ENCODE peak calls at places on chromosome 16, in ten cellular contexts. D is AG04449; C is fibroblast of pulmonary artery; P is foreskin fibroblast; L is ELF-1; I is CD8-positive, alpha-beta T cell; M is effector memory CD4-positive, alpha-beta T cell; O is NCI-H1105; W is left ventricle myocardium inferior; E is Calu3. F is an unnamed sample.
A peak's percentile ranks its signal among the peaks of the same experiment; 100 is the strongest.

GRCh38 chr16:30901201-30902069 is 5.0 kb downstream of the CTF1 start:
- DNase-seq in D (no peak), C (no peak), P (peak; percentile 19), L (no peak), I (no peak), M (no peak), O (no peak), W (no peak), E (no peak), F (no peak)

GRCh38 chr16:15644306-15644961 is 1.5 kb upstream of the MARF1 start:
- DNase-seq in D (no peak), C (no peak), P (peak; percentile 69), L (no peak), I (no peak), M (no peak), O (peak; percentile 63), W (no peak), E (no peak), F (no peak)

GRCh38 chr16:15811416-15811777 is 45.4 kb downstream of the MYH11 start:
- DNase-seq in D (no peak), C (no peak), P (no peak), L (no peak), I (no peak), M (no peak), O (no peak), W (no peak), E (no peak), F (no peak)

GRCh38 chr16:24771132-24771778 is 41.8 kb downstream of the TNRC6A start:
- DNase-seq in D (no peak), C (peak; percentile 29), P (peak; percentile 69), L (no peak), I (no peak), M (no peak), O (no peak), W (no peak), E (no peak), F (no peak)

GRCh38 chr16:72997141-72997542 is 50.8 kb downstream of the ZFHX3 start:
- DNase-seq in D (no peak), C (peak; percentile 73), P (peak; percentile 68), L (peak; percentile 84), I (no peak), M (no peak), O (no peak), W (no peak), E (peak; percentile 67), F (no peak)

GRCh38 chr16:12674096-12674495 is 129.6 kb downstream of the CPPED1 start:
- DNase-seq in D (peak; percentile 17), C (peak; percentile 15), P (peak; percentile 56), L (no peak), I (no peak), M (no peak), O (no peak), W (no peak), E (no peak), F (peak; percentile 76)

GRCh38 chr16:84730406-84731106 is 30.8 kb downstream of the USP10 start:
- DNase-seq in D (peak; percentile 86), C (peak; percentile 95), P (peak; percentile 94), L (peak; percentile 54), I (no peak), M (peak; percentile 5), O (no peak), W (peak; percentile 45), E (peak; percentile 65), F (peak; percentile 80)

GRCh38 chr16:81673432-81673831 is 105.7 kb upstream of the PLCG2 start:
- DNase-seq in D (no peak), C (no peak), P (no peak), L (no peak), I (no peak), M (no peak), O (no peak), W (no peak), E (no peak), F (no peak)

GRCh38 chr16:73768786-73769203 is 527.8 kb upstream of the PSMD7 start:
- DNase-seq in D (no peak), C (peak; percentile 16), P (no peak), L (no peak), I (no peak), M (no peak), O (no peak), W (no peak), E (no peak), F (no peak)

GRCh38 chr16:25257956-25258855 is 561 bp upstream of the ZKSCAN2 start:
- DNase-seq in D (peak; percentile 51), C (peak; percentile 89), P (peak; percentile 91), L (peak; percentile 91), I (peak; percentile 82), M (peak; percentile 73), O (peak; percentile 92), W (peak; percentile 76), E (peak; percentile 96), F (peak; percentile 66)

GRCh38 chr16:19119564-19119963 is 5.8 kb downstream of the ITPRIPL2 start:
- DNase-seq in D (peak; percentile 69), C (peak; percentile 81), P (peak; percentile 86), L (no peak), I (no peak), M (no peak), O (no peak), W (no peak), E (no peak), F (no peak)

GRCh38 chr16:17445421-17445820 is 25.3 kb downstream of the XYLT1 start:
- DNase-seq in D (no peak), C (no peak), P (no peak), L (no peak), I (no peak), M (no peak), O (no peak), W (no peak), E (no peak), F (no peak)

GRCh38 chr16:28491970-28492474 is at the start of gene CLN3:
- DNase-seq in D (peak; percentile 59), C (peak; percentile 97), P (peak; percentile 96), L (peak; percentile 96), I (peak; percentile 91), M (peak; percentile 85), O (peak; percentile 90), W (peak; percentile 91), E (peak; percentile 91), F (peak; percentile 87)

GRCh38 chr16:73232555-73233422 is 184.9 kb upstream of the ZFHX3 start:
- DNase-seq in D (peak; percentile 36), C (peak; percentile 99), P (peak; percentile 83), L (peak; percentile 90), I (no peak), M (no peak), O (no peak), W (peak; percentile 16), E (peak; percentile 82), F (peak; percentile 96)

GRCh38 chr16:8720080-8720966 is 45.9 kb downstream of the ABAT start:
- DNase-seq in D (no peak), C (no peak), P (no peak), L (peak; percentile 51), I (no peak), M (no peak), O (peak; percentile 88), W (no peak), E (no peak), F (no peak)

GRCh38 chr16:4175849-4176248 is 59.6 kb upstream of the ADCY9 start:
- DNase-seq in D (no peak), C (no peak), P (peak; percentile 29), L (no peak), I (no peak), M (no peak), O (no peak), W (no peak), E (no peak), F (no peak)

GRCh38 chr16:85479972-85480726 is 133.0 kb upstream of the GSE1 start:
- DNase-seq in D (no peak), C (no peak), P (no peak), L (peak; percentile 81), I (no peak), M (no peak), O (no peak), W (no peak), E (peak; percentile 86), F (no peak)

GRCh38 chr16:3696425-3697218 is 20.7 kb downstream of the TRAP1 start:
- DNase-seq in D (peak; percentile 89), C (peak; percentile 86), P (peak; percentile 88), L (no peak), I (no peak), M (no peak), O (no peak), W (no peak), E (no peak), F (peak; percentile 84)

GRCh38 chr16:82037666-82038065 is 2.6 kb downstream of the HSD17B2 start:
- DNase-seq in D (no peak), C (no peak), P (peak; percentile 17), L (no peak), I (no peak), M (no peak), O (no peak), W (no peak), E (no peak), F (no peak)

GRCh38 chr16:88375236-88376052 is 7.3 kb upstream of the ZNF469 start:
- DNase-seq in D (no peak), C (no peak), P (no peak), L (no peak), I (no peak), M (no peak), O (no peak), W (peak; percentile 5), E (no peak), F (no peak)

GRCh38 chr16:58051821-58052603 is 26.5 kb downstream of the MMP15 start:
- DNase-seq in D (no peak), C (no peak), P (no peak), L (no peak), I (no peak), M (no peak), O (no peak), W (no peak), E (no peak), F (no peak)

GRCh38 chr16:90028985-90029384 is 9.7 kb upstream of the DBNDD1 start:
- DNase-seq in D (no peak), C (no peak), P (no peak), L (no peak), I (no peak), M (no peak), O (no peak), W (no peak), E (no peak), F (no peak)

GRCh38 chr16:10981697-10982216 is 37.4 kb downstream of the CLEC16A start:
- DNase-seq in D (no peak), C (no peak), P (no peak), L (peak; percentile 58), I (no peak), M (no peak), O (no peak), W (no peak), E (peak; percentile 37), F (no peak)

GRCh38 chr16:85210423-85211169 is 98.3 kb upstream of the CIBAR2 start:
- DNase-seq in D (no peak), C (peak; percentile 82), P (peak; percentile 84), L (no peak), I (no peak), M (no peak), O (no peak), W (no peak), E (no peak), F (peak; percentile 70)

GRCh38 chr16:57675752-57676623 is 7.9 kb downstream of the ADGRG3 start:
- DNase-seq in D (no peak), C (peak; percentile 44), P (peak; percentile 27), L (peak; percentile 60), I (no peak), M (no peak), O (no peak), W (no peak), E (no peak), F (no peak)

GRCh38 chr16:85123891-85124635 is 11.8 kb upstream of the CIBAR2 start:
- DNase-seq in D (no peak), C (peak; percentile 85), P (peak; percentile 95), L (peak; percentile 69), I (no peak), M (no peak), O (no peak), W (peak; percentile 58), E (no peak), F (peak; percentile 4)

GRCh38 chr16:57538235-57538711 is 1.9 kb upstream of the CCDC102A start:
- DNase-seq in D (no peak), C (no peak), P (no peak), L (no peak), I (peak; percentile 48), M (no peak), O (no peak), W (no peak), E (no peak), F (no peak)

GRCh38 chr16:1108299-1109252 is 12.5 kb upstream of the C1QTNF8 start:
- DNase-seq in D (no peak), C (peak; percentile 11), P (peak; percentile 13), L (no peak), I (no peak), M (no peak), O (peak; percentile 27), W (peak; percentile 48), E (peak; percentile 55), F (peak; percentile 8)